ENCODE peak calls at places on chromosomes 3 and 15, in eight cellular contexts. One of them, this sample, is unnamed.

GRCh38 chr3:30643763-30644462 is 37.5 kb downstream of the TGFBR2 start:
- DNase-seq in SJCRH30: no peak
- DNase-seq in NCI-H748 treated with DMSO at 0.1 percent for 48 hours: no peak
- DNase-seq in mucosa of descending colon: peak; percentile 46
- DNase-seq in activated T-cell treated with anti-CD3 and anti-CD28 coated beads, Interleukin-2, amount 50 U/mL, for 72 hours: peak; percentile 75
- DNase-seq in NCI-H2171: no peak
- DNase-seq in glutamatergic neuron: no peak
- DNase-seq in astrocyte of the hippocampus: no peak
- DNase-seq in this sample: no peak

GRCh38 chr15:59812889-59813288 is 123.8 kb upstream of the BNIP2 start:
- DNase-seq in glutamatergic neuron: no peak
- DNase-seq in mucosa of descending colon: no peak
- DNase-seq in NCI-H748 treated with DMSO at 0.1 percent for 48 hours: no peak
- DNase-seq in NCI-H2171: no peak
- DNase-seq in activated T-cell treated with anti-CD3 and anti-CD28 coated beads, Interleukin-2, amount 50 U/mL, for 72 hours: no peak
- DNase-seq in SJCRH30: no peak
- DNase-seq in astrocyte of the hippocampus: no peak
- DNase-seq in this sample: no peak

GRCh38 chr3:31848921-31849320 is 132.1 kb downstream of the OSBPL10 start:
- DNase-seq in NCI-H748 treated with DMSO at 0.1 percent for 48 hours: no peak
- DNase-seq in glutamatergic neuron: no peak
- DNase-seq in SJCRH30: peak; percentile 5
- DNase-seq in mucosa of descending colon: no peak
- DNase-seq in activated T-cell treated with anti-CD3 and anti-CD28 coated beads, Interleukin-2, amount 50 U/mL, for 72 hours: no peak
- DNase-seq in astrocyte of the hippocampus: no peak
- DNase-seq in NCI-H2171: no peak
- DNase-seq in this sample: no peak

GRCh38 chr3:114527036-114527644 is 233.3 kb downstream of the TIGIT start:
- DNase-seq in NCI-H748 treated with DMSO at 0.1 percent for 48 hours: no peak
- DNase-seq in SJCRH30: peak; percentile 24
- DNase-seq in NCI-H2171: no peak
- DNase-seq in activated T-cell treated with anti-CD3 and anti-CD28 coated beads, Interleukin-2, amount 50 U/mL, for 72 hours: no peak
- DNase-seq in astrocyte of the hippocampus: peak; percentile 32
- DNase-seq in mucosa of descending colon: no peak
- DNase-seq in glutamatergic neuron: no peak
- DNase-seq in this sample: no peak

GRCh38 chr3:45182915-45183881 is 37.0 kb upstream of the CDCP1 start:
- DNase-seq in glutamatergic neuron: peak; percentile 45
- DNase-seq in NCI-H748 treated with DMSO at 0.1 percent for 48 hours: no peak
- DNase-seq in NCI-H2171: peak; percentile 40
- DNase-seq in astrocyte of the hippocampus: peak; percentile 75
- DNase-seq in mucosa of descending colon: peak; percentile 76
- DNase-seq in SJCRH30: no peak
- DNase-seq in activated T-cell treated with anti-CD3 and anti-CD28 coated beads, Interleukin-2, amount 50 U/mL, for 72 hours: no peak
- DNase-seq in this sample: peak; percentile 12

GRCh38 chr3:189419022-189419421 is 212.2 kb upstream of the TP63 start:
- DNase-seq in astrocyte of the hippocampus: no peak
- DNase-seq in NCI-H748 treated with DMSO at 0.1 percent for 48 hours: peak; percentile 2
- DNase-seq in NCI-H2171: peak; percentile 83
- DNase-seq in mucosa of descending colon: no peak
- DNase-seq in glutamatergic neuron: peak; percentile 33
- DNase-seq in SJCRH30: peak; percentile 39
- DNase-seq in activated T-cell treated with anti-CD3 and anti-CD28 coated beads, Interleukin-2, amount 50 U/mL, for 72 hours: no peak
- DNase-seq in this sample: peak; percentile 95

GRCh38 chr3:179324270-179324754 is 1.5 kb downstream of the ZNF639 start:
- DNase-seq in NCI-H748 treated with DMSO at 0.1 percent for 48 hours: no peak
- DNase-seq in glutamatergic neuron: no peak
- DNase-seq in SJCRH30: peak; percentile 26
- DNase-seq in astrocyte of the hippocampus: peak; percentile 41
- DNase-seq in mucosa of descending colon: no peak
- DNase-seq in activated T-cell treated with anti-CD3 and anti-CD28 coated beads, Interleukin-2, amount 50 U/mL, for 72 hours: no peak
- DNase-seq in NCI-H2171: no peak
- DNase-seq in this sample: peak; percentile 26

GRCh38 chr3:44825264-44825925 is 36.3 kb upstream of the TMEM42 start:
- DNase-seq in activated T-cell treated with anti-CD3 and anti-CD28 coated beads, Interleukin-2, amount 50 U/mL, for 72 hours: no peak
- DNase-seq in NCI-H2171: no peak
- DNase-seq in NCI-H748 treated with DMSO at 0.1 percent for 48 hours: no peak
- DNase-seq in SJCRH30: no peak
- DNase-seq in mucosa of descending colon: no peak
- DNase-seq in astrocyte of the hippocampus: peak; percentile 49
- DNase-seq in glutamatergic neuron: no peak
- DNase-seq in this sample: no peak

GRCh38 chr15:77830041-77830440 is 197.3 kb upstream of the LINGO1 start:
- DNase-seq in NCI-H2171: no peak
- DNase-seq in mucosa of descending colon: peak; percentile 4
- DNase-seq in astrocyte of the hippocampus: peak; percentile 55
- DNase-seq in glutamatergic neuron: no peak
- DNase-seq in NCI-H748 treated with DMSO at 0.1 percent for 48 hours: no peak
- DNase-seq in activated T-cell treated with anti-CD3 and anti-CD28 coated beads, Interleukin-2, amount 50 U/mL, for 72 hours: no peak
- DNase-seq in SJCRH30: no peak
- DNase-seq in this sample: no peak

GRCh38 chr3:5202267-5202666 is 14.8 kb downstream of the EDEM1 start:
- DNase-seq in SJCRH30: no peak
- DNase-seq in astrocyte of the hippocampus: no peak
- DNase-seq in NCI-H2171: no peak
- DNase-seq in activated T-cell treated with anti-CD3 and anti-CD28 coated beads, Interleukin-2, amount 50 U/mL, for 72 hours: no peak
- DNase-seq in NCI-H748 treated with DMSO at 0.1 percent for 48 hours: no peak
- DNase-seq in glutamatergic neuron: no peak
- DNase-seq in mucosa of descending colon: no peak
- DNase-seq in this sample: no peak

GRCh38 chr15:70593795-70594194 is 169.6 kb downstream of the UACA start:
- DNase-seq in NCI-H748 treated with DMSO at 0.1 percent for 48 hours: no peak
- DNase-seq in activated T-cell treated with anti-CD3 and anti-CD28 coated beads, Interleukin-2, amount 50 U/mL, for 72 hours: no peak
- DNase-seq in SJCRH30: no peak
- DNase-seq in NCI-H2171: no peak
- DNase-seq in glutamatergic neuron: no peak
- DNase-seq in mucosa of descending colon: no peak
- DNase-seq in astrocyte of the hippocampus: no peak
- DNase-seq in this sample: no peak

GRCh38 chr3:12175137-12175593 is 16.5 kb upstream of the TIMP4 start:
- DNase-seq in glutamatergic neuron: no peak
- DNase-seq in SJCRH30: no peak
- DNase-seq in astrocyte of the hippocampus: peak; percentile 43
- DNase-seq in activated T-cell treated with anti-CD3 and anti-CD28 coated beads, Interleukin-2, amount 50 U/mL, for 72 hours: no peak
- DNase-seq in mucosa of descending colon: no peak
- DNase-seq in NCI-H748 treated with DMSO at 0.1 percent for 48 hours: no peak
- DNase-seq in NCI-H2171: no peak
- DNase-seq in this sample: no peak

GRCh38 chr3:37456270-37456708 is 281.9 kb upstream of the LRRFIP2 start:
- DNase-seq in astrocyte of the hippocampus: no peak
- DNase-seq in SJCRH30: peak; percentile 5
- DNase-seq in NCI-H748 treated with DMSO at 0.1 percent for 48 hours: no peak
- DNase-seq in mucosa of descending colon: peak; percentile 74
- DNase-seq in activated T-cell treated with anti-CD3 and anti-CD28 coated beads, Interleukin-2, amount 50 U/mL, for 72 hours: no peak
- DNase-seq in glutamatergic neuron: no peak
- DNase-seq in NCI-H2171: no peak
- DNase-seq in this sample: no peak

GRCh38 chr15:92205255-92205739 is 188.4 kb upstream of the ST8SIA2 start:
- DNase-seq in glutamatergic neuron: no peak
- DNase-seq in NCI-H748 treated with DMSO at 0.1 percent for 48 hours: no peak
- DNase-seq in SJCRH30: no peak
- DNase-seq in NCI-H2171: no peak
- DNase-seq in activated T-cell treated with anti-CD3 and anti-CD28 coated beads, Interleukin-2, amount 50 U/mL, for 72 hours: no peak
- DNase-seq in mucosa of descending colon: no peak
- DNase-seq in astrocyte of the hippocampus: peak; percentile 34
- DNase-seq in this sample: no peak

GRCh38 chr3:23479026-23479425 is 275.9 kb downstream of the UBE2E2 start:
- DNase-seq in NCI-H2171: no peak
- DNase-seq in astrocyte of the hippocampus: no peak
- DNase-seq in activated T-cell treated with anti-CD3 and anti-CD28 coated beads, Interleukin-2, amount 50 U/mL, for 72 hours: no peak
- DNase-seq in mucosa of descending colon: no peak
- DNase-seq in SJCRH30: no peak
- DNase-seq in NCI-H748 treated with DMSO at 0.1 percent for 48 hours: no peak
- DNase-seq in glutamatergic neuron: no peak
- DNase-seq in this sample: no peak

GRCh38 chr15:48090115-48090514 is 30.7 kb upstream of the SLC24A5 start:
- DNase-seq in activated T-cell treated with anti-CD3 and anti-CD28 coated beads, Interleukin-2, amount 50 U/mL, for 72 hours: no peak
- DNase-seq in NCI-H2171: no peak
- DNase-seq in glutamatergic neuron: no peak
- DNase-seq in astrocyte of the hippocampus: no peak
- DNase-seq in mucosa of descending colon: no peak
- DNase-seq in SJCRH30: no peak
- DNase-seq in NCI-H748 treated with DMSO at 0.1 percent for 48 hours: peak; percentile 59
- DNase-seq in this sample: no peak